ENCODE peak calls at places on chromosomes 16 and 17, in ten cellular contexts. I is lung, F is mesothelial cell of epicardium, Y is WTC11, V is fibroblast of lung, W is A549, K is testis, Z is GM13977, J is endothelial cell, P is MCF 10A. L is an unnamed sample.

GRCh38 chr17:29630630-29631193 is 8.0 kb upstream of the CORO6 start:
- DNase-seq in I (no peak), F (no peak), Y (no peak), V (no peak), W (no peak), K (no peak), Z (no peak), J (no peak), P (no peak), L (no peak)

GRCh38 chr17:64020068-64020766 is at the start of gene ICAM2:
- DNase-seq in I (no peak), F (no peak), Y (no peak), V (no peak), W (no peak), K (peak; percentile 35), Z (peak; percentile 64), J (no peak), P (no peak), L (no peak)

GRCh38 chr17:45147102-45147580 is 1.1 kb upstream of the HEXIM1 start:
- DNase-seq in I (peak; percentile 51), F (no peak), Y (no peak), V (no peak), W (no peak), K (no peak), Z (peak; percentile 68), J (no peak), P (no peak), L (no peak)

GRCh38 chr17:35087731-35088646 is 24.5 kb upstream of the RFFL start:
- DNase-seq in I (peak; percentile 53), F (no peak), Y (peak; percentile 50), V (peak; percentile 52), W (peak; percentile 75), K (peak; percentile 68), Z (peak; percentile 24), J (peak; percentile 42), P (peak; percentile 50), L (peak; percentile 19)

GRCh38 chr16:88479795-88480760 is 27.0 kb downstream of the ZFPM1 start:
- DNase-seq in I (no peak), F (no peak), Y (no peak), V (no peak), W (no peak), K (peak; percentile 58), Z (peak; percentile 79), J (no peak), P (no peak), L (no peak)

GRCh38 chr17:19706791-19707727 is 9.3 kb downstream of the SLC47A2 start:
- DNase-seq in I (no peak), F (no peak), Y (no peak), V (no peak), W (no peak), K (peak; percentile 10), Z (peak; percentile 20), J (no peak), P (peak; percentile 87), L (no peak)

GRCh38 chr17:34730816-34731215 is 151.4 kb downstream of the TMEM132E start:
- DNase-seq in I (no peak), F (no peak), Y (no peak), V (no peak), W (no peak), K (no peak), Z (no peak), J (no peak), P (no peak), L (no peak)

GRCh38 chr17:74780443-74781238 is 4.5 kb upstream of the NAT9 start:
- DNase-seq in I (no peak), F (no peak), Y (peak; percentile 58), V (peak; percentile 21), W (peak; percentile 76), K (no peak), Z (no peak), J (peak; percentile 29), P (peak; percentile 57), L (no peak)

GRCh38 chr17:6209829-6210228 is 139.7 kb downstream of the WSCD1 start:
- DNase-seq in I (no peak), F (no peak), Y (no peak), V (no peak), W (no peak), K (no peak), Z (no peak), J (no peak), P (no peak), L (no peak)

GRCh38 chr16:57997176-57997527 is 3.3 kb downstream of the ZNF319 start:
- DNase-seq in I (no peak), F (no peak), Y (no peak), V (no peak), W (no peak), K (no peak), Z (no peak), J (no peak), P (no peak), L (no peak)

GRCh38 chr16:56842133-56842532 is 22.9 kb upstream of the SLC12A3 start:
- DNase-seq in I (no peak), F (no peak), Y (no peak), V (no peak), W (no peak), K (no peak), Z (no peak), J (no peak), P (no peak), L (no peak)

GRCh38 chr17:47864791-47865216 is 13.8 kb upstream of the SP6 start:
- DNase-seq in I (no peak), F (no peak), Y (no peak), V (no peak), W (no peak), K (no peak), Z (no peak), J (no peak), P (peak; percentile 79), L (no peak)

GRCh38 chr17:48544356-48545021 is 420 bp downstream of the HOXB2 start:
- DNase-seq in I (peak; percentile 74), F (peak; percentile 79), Y (peak; percentile 70), V (peak; percentile 98), W (no peak), K (peak; percentile 29), Z (peak; percentile 58), J (peak; percentile 45), P (peak; percentile 39), L (no peak)

GRCh38 chr17:79838541-79839274 is 532 bp downstream of the CBX4 start:
- DNase-seq in I (no peak), F (no peak), Y (peak; percentile 76), V (peak; percentile 66), W (peak; percentile 70), K (no peak), Z (peak; percentile 64), J (peak; percentile 57), P (peak; percentile 56), L (peak; percentile 39)

GRCh38 chr17:18167421-18167820 is 16.2 kb upstream of the ALKBH5 start:
- DNase-seq in I (no peak), F (no peak), Y (no peak), V (no peak), W (no peak), K (no peak), Z (no peak), J (no peak), P (no peak), L (no peak)

GRCh38 chr17:59756236-59756818 is 48.9 kb downstream of the VMP1 start:
- DNase-seq in I (no peak), F (no peak), Y (no peak), V (peak; percentile 75), W (peak; percentile 99), K (no peak), Z (no peak), J (no peak), P (peak; percentile 60), L (no peak)

GRCh38 chr17:80283116-80283852 is 22.6 kb downstream of the RNF213 start:
- DNase-seq in I (no peak), F (no peak), Y (no peak), V (no peak), W (no peak), K (no peak), Z (no peak), J (no peak), P (no peak), L (no peak)

GRCh38 chr17:9484789-9485188 is 90.8 kb downstream of the STX8 start:
- DNase-seq in I (no peak), F (no peak), Y (no peak), V (peak; percentile 10), W (no peak), K (no peak), Z (no peak), J (no peak), P (no peak), L (no peak)
- TF ChIP-seq CTCF in I (no peak), F (no peak), Y (no peak), V (no peak), W (no peak), K (no peak), Z (no peak), J (no peak), P (no peak), L (no peak)

GRCh38 chr17:56866496-56866895 is 32.5 kb downstream of the DGKE start:
- DNase-seq in I (no peak), F (no peak), Y (no peak), V (no peak), W (peak; percentile 26), K (no peak), Z (no peak), J (no peak), P (peak; percentile 9), L (no peak)
- TF ChIP-seq CTCF in I (no peak), F (no peak), Y (no peak), V (no peak), W (peak; percentile 19), K (no peak), Z (peak; percentile 30), J (no peak), P (no peak), L (no peak)

GRCh38 chr16:67865318-67865717 is 7.5 kb upstream of the EDC4 start:
- DNase-seq in I (no peak), F (no peak), Y (peak; percentile 58), V (peak; percentile 43), W (peak; percentile 72), K (no peak), Z (no peak), J (peak; percentile 34), P (peak; percentile 63), L (no peak)
- TF ChIP-seq CTCF in I (peak; percentile 22), F (no peak), Y (no peak), V (peak; percentile 29), W (peak; percentile 36), K (no peak), Z (peak; percentile 59), J (no peak), P (peak; percentile 39), L (peak; percentile 43)

GRCh38 chr16:3020247-3020603 is at the start of gene TNFRSF12A:
- DNase-seq in I (peak; percentile 70), F (peak; percentile 61), Y (peak; percentile 80), V (peak; percentile 56), W (peak; percentile 82), K (peak; percentile 78), Z (peak; percentile 95), J (peak; percentile 72), P (peak; percentile 80), L (peak; percentile 59)

GRCh38 chr16:3022208-3022696 is 1.5 kb downstream of the HCFC1R1 start:
- DNase-seq in I (peak; percentile 93), F (peak; percentile 73), Y (peak; percentile 84), V (peak; percentile 93), W (peak; percentile 93), K (peak; percentile 93), Z (peak; percentile 74), J (peak; percentile 61), P (peak; percentile 97), L (no peak)

GRCh38 chr16:3022697-3023414 is 886 bp downstream of the HCFC1R1 start:
- DNase-seq in I (no peak), F (no peak), Y (no peak), V (peak; percentile 14), W (peak; percentile 86), K (no peak), Z (no peak), J (no peak), P (peak; percentile 53), L (no peak)

GRCh38 chr16:3020604-3021448 is 658 bp downstream of the TNFRSF12A start:
- DNase-seq in I (peak; percentile 88), F (no peak), Y (peak; percentile 85), V (peak; percentile 85), W (peak; percentile 93), K (peak; percentile 63), Z (no peak), J (no peak), P (peak; percentile 91), L (peak; percentile 87)

GRCh38 chr16:3021449-3022207 is 1.5 kb downstream of the TNFRSF12A start:
- DNase-seq in I (peak; percentile 88), F (no peak), Y (peak; percentile 97), V (peak; percentile 88), W (peak; percentile 93), K (peak; percentile 81), Z (peak; percentile 87), J (peak; percentile 68), P (peak; percentile 98), L (peak; percentile 81)
- TF ChIP-seq CTCF in I (no peak), F (no peak), Y (no peak), V (peak; percentile 26), W (peak; percentile 31), K (no peak), Z (peak; percentile 46), J (no peak), P (peak; percentile 19), L (peak; percentile 52)

L was measured in progenitor cell of endocrine pancreas.